ENCODE peak calls at places on chromosomes 16 and 17, in nine cellular contexts. One of them, this sample, is unnamed.

GRCh38 chr17:37124074-37124824 is 175.5 kb downstream of the AATF start:
- DNase-seq in AG09319: no peak
- DNase-seq in fibroblast of villous mesenchyme: peak
- DNase-seq in spleen: no peak
- DNase-seq in activated CD8-positive, alpha-beta memory T cell treated with anti-CD3 and anti-CD28 coated beads for 48 hours: no peak
- DNase-seq in AML-193: peak
- DNase-seq in head of caudate nucleus: no peak
- DNase-seq in GF-D8: peak
- DNase-seq in ELF-1: no peak
- DNase-seq in this sample: no peak

GRCh38 chr16:15658556-15658955 is 8.5 kb downstream of the NDE1 start:
- DNase-seq in spleen: peak
- DNase-seq in head of caudate nucleus: no peak
- DNase-seq in ELF-1: no peak
- DNase-seq in AML-193: no peak
- DNase-seq in activated CD8-positive, alpha-beta memory T cell treated with anti-CD3 and anti-CD28 coated beads for 48 hours: no peak
- DNase-seq in AG09319: no peak
- DNase-seq in GF-D8: no peak
- DNase-seq in fibroblast of villous mesenchyme: no peak
- DNase-seq in this sample: no peak

GRCh38 chr17:45227631-45228120 is 6.0 kb downstream of the FMNL1 start:
- DNase-seq in ELF-1: no peak
- DNase-seq in AML-193: no peak
- DNase-seq in AG09319: no peak
- DNase-seq in spleen: peak
- DNase-seq in head of caudate nucleus: no peak
- DNase-seq in GF-D8: no peak
- DNase-seq in fibroblast of villous mesenchyme: no peak
- DNase-seq in activated CD8-positive, alpha-beta memory T cell treated with anti-CD3 and anti-CD28 coated beads for 48 hours: no peak
- DNase-seq in this sample: no peak

GRCh38 chr17:22337467-22337866 is 645.1 kb downstream of the KCNJ18 start:
- DNase-seq in spleen: no peak
- DNase-seq in AG09319: no peak
- DNase-seq in head of caudate nucleus: no peak
- DNase-seq in ELF-1: no peak
- DNase-seq in GF-D8: no peak
- DNase-seq in fibroblast of villous mesenchyme: no peak
- DNase-seq in AML-193: no peak
- DNase-seq in activated CD8-positive, alpha-beta memory T cell treated with anti-CD3 and anti-CD28 coated beads for 48 hours: no peak
- DNase-seq in this sample: no peak

GRCh38 chr17:73743802-73744201 is 99.6 kb upstream of the SDK2 start:
- DNase-seq in AML-193: no peak
- DNase-seq in fibroblast of villous mesenchyme: no peak
- DNase-seq in spleen: no peak
- DNase-seq in GF-D8: no peak
- DNase-seq in AG09319: no peak
- DNase-seq in ELF-1: no peak
- DNase-seq in head of caudate nucleus: no peak
- DNase-seq in activated CD8-positive, alpha-beta memory T cell treated with anti-CD3 and anti-CD28 coated beads for 48 hours: no peak
- DNase-seq in this sample: no peak

GRCh38 chr16:50683689-50684374 is 2.7 kb upstream of the SNX20 start:
- DNase-seq in AML-193: peak
- DNase-seq in ELF-1: no peak
- DNase-seq in activated CD8-positive, alpha-beta memory T cell treated with anti-CD3 and anti-CD28 coated beads for 48 hours: no peak
- DNase-seq in fibroblast of villous mesenchyme: no peak
- DNase-seq in AG09319: no peak
- DNase-seq in head of caudate nucleus: no peak
- DNase-seq in GF-D8: peak
- DNase-seq in spleen: peak
- DNase-seq in this sample: peak

GRCh38 chr17:78965369-78965982 is 14.2 kb downstream of the LGALS3BP start:
- DNase-seq in AML-193: no peak
- DNase-seq in AG09319: no peak
- DNase-seq in activated CD8-positive, alpha-beta memory T cell treated with anti-CD3 and anti-CD28 coated beads for 48 hours: no peak
- DNase-seq in ELF-1: no peak
- DNase-seq in GF-D8: no peak
- DNase-seq in fibroblast of villous mesenchyme: no peak
- DNase-seq in head of caudate nucleus: no peak
- DNase-seq in spleen: no peak
- DNase-seq in this sample: no peak

GRCh38 chr17:31269597-31269996 is 27.4 kb downstream of the OMG start:
- DNase-seq in AG09319: peak
- DNase-seq in AML-193: no peak
- DNase-seq in activated CD8-positive, alpha-beta memory T cell treated with anti-CD3 and anti-CD28 coated beads for 48 hours: no peak
- DNase-seq in fibroblast of villous mesenchyme: peak
- DNase-seq in ELF-1: peak
- DNase-seq in GF-D8: no peak
- DNase-seq in head of caudate nucleus: no peak
- DNase-seq in spleen: no peak
- DNase-seq in this sample: no peak

GRCh38 chr16:70573451-70574121 is 50.0 kb downstream of the SF3B3 start:
- DNase-seq in AML-193: no peak
- DNase-seq in ELF-1: no peak
- DNase-seq in GF-D8: no peak
- DNase-seq in AG09319: peak
- DNase-seq in fibroblast of villous mesenchyme: peak
- DNase-seq in spleen: no peak
- DNase-seq in head of caudate nucleus: no peak
- DNase-seq in activated CD8-positive, alpha-beta memory T cell treated with anti-CD3 and anti-CD28 coated beads for 48 hours: no peak
- DNase-seq in this sample: no peak

GRCh38 chr16:23682181-23682580 is 3.5 kb downstream of the PLK1 start:
- DNase-seq in AG09319: no peak
- DNase-seq in activated CD8-positive, alpha-beta memory T cell treated with anti-CD3 and anti-CD28 coated beads for 48 hours: no peak
- DNase-seq in head of caudate nucleus: no peak
- DNase-seq in AML-193: peak
- DNase-seq in spleen: no peak
- DNase-seq in ELF-1: no peak
- DNase-seq in fibroblast of villous mesenchyme: peak
- DNase-seq in GF-D8: peak
- DNase-seq in this sample: no peak

GRCh38 chr16:87706278-87707000 is 59.3 kb downstream of the KLHDC4 start:
- DNase-seq in fibroblast of villous mesenchyme: no peak
- DNase-seq in AG09319: no peak
- DNase-seq in spleen: no peak
- DNase-seq in ELF-1: peak
- DNase-seq in AML-193: no peak
- DNase-seq in GF-D8: no peak
- DNase-seq in activated CD8-positive, alpha-beta memory T cell treated with anti-CD3 and anti-CD28 coated beads for 48 hours: no peak
- DNase-seq in head of caudate nucleus: no peak
- DNase-seq in this sample: no peak

GRCh38 chr17:7992516-7992915 is 9.9 kb upstream of the GUCY2D start:
- DNase-seq in activated CD8-positive, alpha-beta memory T cell treated with anti-CD3 and anti-CD28 coated beads for 48 hours: no peak
- DNase-seq in AML-193: no peak
- DNase-seq in fibroblast of villous mesenchyme: no peak
- DNase-seq in head of caudate nucleus: no peak
- DNase-seq in GF-D8: no peak
- DNase-seq in ELF-1: no peak
- DNase-seq in spleen: no peak
- DNase-seq in AG09319: no peak
- DNase-seq in this sample: no peak

GRCh38 chr16:30740364-30741251 is 7.6 kb upstream of the PHKG2 start:
- DNase-seq in fibroblast of villous mesenchyme: peak
- DNase-seq in head of caudate nucleus: no peak
- DNase-seq in activated CD8-positive, alpha-beta memory T cell treated with anti-CD3 and anti-CD28 coated beads for 48 hours: no peak
- DNase-seq in AML-193: no peak
- DNase-seq in ELF-1: peak
- DNase-seq in spleen: no peak
- DNase-seq in AG09319: peak
- DNase-seq in GF-D8: no peak
- DNase-seq in this sample: no peak

GRCh38 chr16:88857728-88858339 is 907 bp downstream of the TRAPPC2L start:
- DNase-seq in AG09319: peak
- DNase-seq in AML-193: peak
- DNase-seq in head of caudate nucleus: peak
- DNase-seq in spleen: peak
- DNase-seq in fibroblast of villous mesenchyme: peak
- DNase-seq in ELF-1: peak
- DNase-seq in GF-D8: peak
- DNase-seq in activated CD8-positive, alpha-beta memory T cell treated with anti-CD3 and anti-CD28 coated beads for 48 hours: peak
- DNase-seq in this sample: peak

GRCh38 chr17:60745544-60745943 is 67.9 kb downstream of the BCAS3 start:
- DNase-seq in fibroblast of villous mesenchyme: no peak
- DNase-seq in GF-D8: no peak
- DNase-seq in head of caudate nucleus: no peak
- DNase-seq in spleen: no peak
- DNase-seq in activated CD8-positive, alpha-beta memory T cell treated with anti-CD3 and anti-CD28 coated beads for 48 hours: no peak
- DNase-seq in ELF-1: no peak
- DNase-seq in AML-193: no peak
- DNase-seq in AG09319: no peak
- DNase-seq in this sample: no peak

GRCh38 chr17:50169121-50169764 is 3.4 kb downstream of the SGCA start:
- DNase-seq in AG09319: no peak
- DNase-seq in spleen: peak
- DNase-seq in ELF-1: peak
- DNase-seq in AML-193: peak
- DNase-seq in GF-D8: no peak
- DNase-seq in activated CD8-positive, alpha-beta memory T cell treated with anti-CD3 and anti-CD28 coated beads for 48 hours: peak
- DNase-seq in fibroblast of villous mesenchyme: peak
- DNase-seq in head of caudate nucleus: no peak
- DNase-seq in this sample: peak

GRCh38 chr16:75264531-75264998 is 13.1 kb upstream of the BCAR1 start:
- DNase-seq in ELF-1: no peak
- DNase-seq in AML-193: no peak
- DNase-seq in fibroblast of villous mesenchyme: peak
- DNase-seq in GF-D8: no peak
- DNase-seq in spleen: no peak
- DNase-seq in activated CD8-positive, alpha-beta memory T cell treated with anti-CD3 and anti-CD28 coated beads for 48 hours: no peak
- DNase-seq in head of caudate nucleus: no peak
- DNase-seq in AG09319: no peak
- DNase-seq in this sample: no peak

GRCh38 chr16:7398536-7398935 is 65.9 kb downstream of the RBFOX1 start:
- DNase-seq in AG09319: no peak
- DNase-seq in spleen: no peak
- DNase-seq in fibroblast of villous mesenchyme: no peak
- DNase-seq in GF-D8: no peak
- DNase-seq in AML-193: no peak
- DNase-seq in ELF-1: no peak
- DNase-seq in activated CD8-positive, alpha-beta memory T cell treated with anti-CD3 and anti-CD28 coated beads for 48 hours: no peak
- DNase-seq in head of caudate nucleus: no peak
- DNase-seq in this sample: no peak

GRCh38 chr16:728131-728889 is 1.4 kb downstream of the HAGHL start:
- DNase-seq in AML-193: peak
- DNase-seq in AG09319: no peak
- DNase-seq in activated CD8-positive, alpha-beta memory T cell treated with anti-CD3 and anti-CD28 coated beads for 48 hours: peak
- DNase-seq in spleen: peak
- DNase-seq in fibroblast of villous mesenchyme: peak
- DNase-seq in GF-D8: peak
- DNase-seq in head of caudate nucleus: no peak
- DNase-seq in ELF-1: no peak
- DNase-seq in this sample: peak

GRCh38 chr17:76480676-76481075 is 13.3 kb downstream of the AANAT start:
- DNase-seq in spleen: no peak
- DNase-seq in ELF-1: no peak
- DNase-seq in activated CD8-positive, alpha-beta memory T cell treated with anti-CD3 and anti-CD28 coated beads for 48 hours: no peak
- DNase-seq in GF-D8: no peak
- DNase-seq in AG09319: no peak
- DNase-seq in fibroblast of villous mesenchyme: no peak
- DNase-seq in head of caudate nucleus: no peak
- DNase-seq in AML-193: no peak
- DNase-seq in this sample: no peak

GRCh38 chr17:63364387-63364786 is 81.7 kb downstream of the CYB561 start:
- DNase-seq in spleen: no peak
- DNase-seq in AML-193: no peak
- DNase-seq in fibroblast of villous mesenchyme: peak
- DNase-seq in AG09319: no peak
- DNase-seq in head of caudate nucleus: no peak
- DNase-seq in GF-D8: no peak
- DNase-seq in ELF-1: no peak
- DNase-seq in activated CD8-positive, alpha-beta memory T cell treated with anti-CD3 and anti-CD28 coated beads for 48 hours: no peak
- DNase-seq in this sample: no peak

GRCh38 chr17:58639681-58640080 is 52.2 kb downstream of the TEX14 start:
- DNase-seq in spleen: no peak
- DNase-seq in GF-D8: no peak
- DNase-seq in ELF-1: no peak
- DNase-seq in AG09319: no peak
- DNase-seq in activated CD8-positive, alpha-beta memory T cell treated with anti-CD3 and anti-CD28 coated beads for 48 hours: no peak
- DNase-seq in fibroblast of villous mesenchyme: no peak
- DNase-seq in head of caudate nucleus: no peak
- DNase-seq in AML-193: no peak
- DNase-seq in this sample: no peak

GRCh38 chr17:66411498-66411897 is 109.1 kb downstream of the PRKCA start:
- DNase-seq in GF-D8: no peak
- DNase-seq in fibroblast of villous mesenchyme: no peak
- DNase-seq in AML-193: no peak
- DNase-seq in ELF-1: no peak
- DNase-seq in spleen: no peak
- DNase-seq in AG09319: no peak
- DNase-seq in head of caudate nucleus: no peak
- DNase-seq in activated CD8-positive, alpha-beta memory T cell treated with anti-CD3 and anti-CD28 coated beads for 48 hours: no peak
- DNase-seq in this sample: no peak

GRCh38 chr16:71230122-71230845 is at the start of gene HYDIN:
- DNase-seq in fibroblast of villous mesenchyme: peak
- DNase-seq in head of caudate nucleus: peak
- DNase-seq in GF-D8: no peak
- DNase-seq in spleen: no peak
- DNase-seq in ELF-1: peak
- DNase-seq in AG09319: no peak
- DNase-seq in AML-193: no peak
- DNase-seq in activated CD8-positive, alpha-beta memory T cell treated with anti-CD3 and anti-CD28 coated beads for 48 hours: no peak
- DNase-seq in this sample: no peak

GRCh38 chr16:53121666-53122065 is 66.9 kb downstream of the CHD9 start:
- DNase-seq in AG09319: no peak
- DNase-seq in AML-193: no peak
- DNase-seq in head of caudate nucleus: no peak
- DNase-seq in activated CD8-positive, alpha-beta memory T cell treated with anti-CD3 and anti-CD28 coated beads for 48 hours: no peak
- DNase-seq in fibroblast of villous mesenchyme: peak
- DNase-seq in spleen: no peak
- DNase-seq in ELF-1: no peak
- DNase-seq in GF-D8: peak
- DNase-seq in this sample: no peak

GRCh38 chr16:46607529-46607928 is 13.7 kb downstream of the SHCBP1 start:
- DNase-seq in GF-D8: no peak
- DNase-seq in activated CD8-positive, alpha-beta memory T cell treated with anti-CD3 and anti-CD28 coated beads for 48 hours: no peak
- DNase-seq in spleen: no peak
- DNase-seq in AG09319: peak
- DNase-seq in fibroblast of villous mesenchyme: peak
- DNase-seq in ELF-1: no peak
- DNase-seq in head of caudate nucleus: no peak
- DNase-seq in AML-193: peak
- DNase-seq in this sample: no peak

GRCh38 chr17:57406131-57406980 is 150.0 kb downstream of the MSI2 start:
- DNase-seq in AML-193: no peak
- DNase-seq in activated CD8-positive, alpha-beta memory T cell treated with anti-CD3 and anti-CD28 coated beads for 48 hours: no peak
- DNase-seq in head of caudate nucleus: peak
- DNase-seq in AG09319: no peak
- DNase-seq in spleen: no peak
- DNase-seq in GF-D8: no peak
- DNase-seq in fibroblast of villous mesenchyme: peak
- DNase-seq in ELF-1: peak
- DNase-seq in this sample: no peak

GRCh38 chr17:64125937-64126336 is 4.0 kb downstream of the ERN1 start:
- DNase-seq in ELF-1: no peak
- DNase-seq in spleen: no peak
- DNase-seq in fibroblast of villous mesenchyme: no peak
- DNase-seq in activated CD8-positive, alpha-beta memory T cell treated with anti-CD3 and anti-CD28 coated beads for 48 hours: no peak
- DNase-seq in AML-193: no peak
- DNase-seq in AG09319: no peak
- DNase-seq in GF-D8: no peak
- DNase-seq in head of caudate nucleus: no peak
- DNase-seq in this sample: no peak

GRCh38 chr16:30924086-30924714 is 828 bp downstream of the FBXL19 start:
- DNase-seq in GF-D8: no peak
- DNase-seq in AML-193: no peak
- DNase-seq in ELF-1: peak
- DNase-seq in AG09319: no peak
- DNase-seq in head of caudate nucleus: no peak
- DNase-seq in activated CD8-positive, alpha-beta memory T cell treated with anti-CD3 and anti-CD28 coated beads for 48 hours: no peak
- DNase-seq in fibroblast of villous mesenchyme: no peak
- DNase-seq in spleen: peak
- DNase-seq in this sample: peak

GRCh38 chr16:1078579-1079021 is 6.1 kb downstream of the SSTR5 start:
- DNase-seq in head of caudate nucleus: no peak
- DNase-seq in AML-193: no peak
- DNase-seq in fibroblast of villous mesenchyme: peak
- DNase-seq in activated CD8-positive, alpha-beta memory T cell treated with anti-CD3 and anti-CD28 coated beads for 48 hours: no peak
- DNase-seq in AG09319: no peak
- DNase-seq in ELF-1: peak
- DNase-seq in GF-D8: no peak
- DNase-seq in spleen: no peak
- DNase-seq in this sample: no peak

GRCh38 chr17:81054308-81054707 is 19.4 kb downstream of the BAIAP2 start:
- DNase-seq in fibroblast of villous mesenchyme: no peak
- DNase-seq in ELF-1: peak
- DNase-seq in AG09319: no peak
- DNase-seq in activated CD8-positive, alpha-beta memory T cell treated with anti-CD3 and anti-CD28 coated beads for 48 hours: no peak
- DNase-seq in spleen: no peak
- DNase-seq in GF-D8: no peak
- DNase-seq in AML-193: no peak
- DNase-seq in head of caudate nucleus: no peak
- DNase-seq in this sample: no peak

This sample was measured in memory B cell.